ENCODE peak calls at places on chromosome 6, in four cellular contexts. U is activated CD8-positive, alpha-beta memory T cell treated with anti-CD3 and anti-CD28 coated beads, Interleukin-2, amount 50 U/mL, for 48 hours; R is GM06990; Y is DMS79 treated with DMSO at 0.1 percent for 48 hours. K is an unnamed sample.

GRCh38 chr6:44041461-44042260 is 85.6 kb downstream of the MRPL14 start:
- DNase-seq in U (no peak), Y (no peak), R (no peak), K (peak; percentile 97)

GRCh38 chr6:39357998-39358686 is 35.6 kb upstream of the KCNK16 start:
- DNase-seq in Y (peak; percentile 94), R (no peak), U (no peak), K (peak; percentile 73)

GRCh38 chr6:136547336-136547735 is 2.9 kb downstream of the MAP7 start:
- DNase-seq in Y (peak; percentile 25), R (no peak), U (no peak), K (peak; percentile 61)

GRCh38 chr6:52457096-52457495 is 37.0 kb downstream of the EFHC1 start:
- DNase-seq in U (no peak), Y (no peak), R (no peak), K (no peak)

GRCh38 chr6:121925024-121925423 is 474.4 kb upstream of the HSF2 start:
- DNase-seq in Y (no peak), R (no peak), U (no peak), K (no peak)

GRCh38 chr6:149723771-149724417 is 6.0 kb upstream of the LATS1 start:
- DNase-seq in Y (no peak), U (no peak), R (no peak), K (peak; percentile 87)

GRCh38 chr6:166636191-166636938 is 9.3 kb upstream of the RPS6KA2 start:
- DNase-seq in R (no peak), U (no peak), Y (no peak), K (no peak)

GRCh38 chr6:150001295-150001990 is 23.9 kb downstream of the RAET1L start:
- DNase-seq in U (no peak), R (peak; percentile 48), Y (no peak), K (no peak)

GRCh38 chr6:25175216-25175615 is 104.0 kb upstream of the CARMIL1 start:
- DNase-seq in U (no peak), R (no peak), Y (no peak), K (no peak)

GRCh38 chr6:13766201-13766634 is 48.1 kb downstream of the MCUR1 start:
- DNase-seq in Y (no peak), R (no peak), U (no peak), K (peak; percentile 84)

GRCh38 chr6:148218542-148219258 is 123.9 kb upstream of the SASH1 start:
- DNase-seq in U (no peak), Y (no peak), R (no peak), K (no peak)

GRCh38 chr6:106764353-106764980 is 135.1 kb downstream of the QRSL1 start:
- DNase-seq in Y (no peak), U (no peak), R (no peak), K (no peak)